ENCODE peak calls at places on chromosomes 5 and 9, in six cellular contexts. F, Y, K, A, R and C are unnamed samples.

GRCh38 chr9:105468875-105469274 is 21.0 kb downstream of the FSD1L start:
- DNase-seq in F (no peak), Y (no peak), K (no peak), A (no peak), R (no peak), C (no peak)

GRCh38 chr9:124602204-124602603 is 95.0 kb upstream of the NR5A1 start:
- DNase-seq in F (peak; percentile 92), Y (no peak), K (peak; percentile 45), A (no peak), R (no peak), C (no peak)

GRCh38 chr9:35000535-35001284 is 11.2 kb downstream of the DNAJB5 start:
- DNase-seq in F (peak; percentile 83), Y (no peak), K (no peak), A (no peak), R (no peak), C (no peak)

GRCh38 chr5:149254506-149254905 is 17.2 kb upstream of the AFAP1L1 start:
- DNase-seq in F (no peak), Y (no peak), K (peak; percentile 36), A (no peak), R (no peak), C (peak; percentile 30)

GRCh38 chr5:125894383-125894782 is 528.8 kb upstream of the GRAMD2B start:
- DNase-seq in F (peak; percentile 74), Y (no peak), K (peak; percentile 22), A (no peak), R (no peak), C (peak; percentile 63)

GRCh38 chr9:131259432-131259885 is 16.9 kb downstream of the FAM78A start:
- DNase-seq in F (no peak), Y (no peak), K (no peak), A (no peak), R (no peak), C (no peak)

GRCh38 chr9:123784513-123784912 is 145.4 kb downstream of the DENND1A start:
- DNase-seq in F (peak; percentile 21), Y (no peak), K (peak; percentile 92), A (no peak), R (no peak), C (peak; percentile 59)

GRCh38 chr5:91114658-91115057 is 268.5 kb downstream of the ARRDC3 start:
- DNase-seq in F (no peak), Y (no peak), K (no peak), A (no peak), R (no peak), C (no peak)

GRCh38 chr5:78003914-78004313 is 227.8 kb upstream of the TBCA start:
- DNase-seq in F (no peak), Y (no peak), K (no peak), A (no peak), R (no peak), C (no peak)

GRCh38 chr9:124371183-124371582 is 44.1 kb downstream of the PSMB7 start:
- DNase-seq in F (peak; percentile 38), Y (no peak), K (peak; percentile 75), A (no peak), R (no peak), C (peak; percentile 40)

DNA sequence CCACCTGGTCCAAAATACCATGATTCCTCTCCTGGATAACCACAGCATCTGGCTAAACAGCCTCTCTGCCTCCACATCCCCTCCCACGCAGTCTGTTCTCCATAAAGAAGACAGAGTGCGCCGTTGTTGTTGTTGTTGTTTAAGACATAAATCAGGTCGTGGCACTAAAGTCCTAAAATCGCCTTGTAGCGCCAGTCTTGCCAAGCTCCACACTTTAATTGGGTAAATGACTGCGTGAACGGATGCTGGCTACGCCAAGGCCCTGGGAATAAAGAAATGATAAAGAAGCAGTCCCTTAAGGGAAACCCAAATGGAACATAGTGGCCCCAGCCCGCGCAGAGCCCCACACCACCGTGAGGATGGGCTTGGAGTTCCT is 364 bp upstream of the SFXN1 start:
- DNase-seq in F (no peak), Y (no peak), K (no peak), A (no peak), R (no peak), C (no peak)
- TF ChIP-seq CTCF in F (no peak), Y (no peak), K (no peak), A (no peak), R (no peak), C (no peak)

DNA sequence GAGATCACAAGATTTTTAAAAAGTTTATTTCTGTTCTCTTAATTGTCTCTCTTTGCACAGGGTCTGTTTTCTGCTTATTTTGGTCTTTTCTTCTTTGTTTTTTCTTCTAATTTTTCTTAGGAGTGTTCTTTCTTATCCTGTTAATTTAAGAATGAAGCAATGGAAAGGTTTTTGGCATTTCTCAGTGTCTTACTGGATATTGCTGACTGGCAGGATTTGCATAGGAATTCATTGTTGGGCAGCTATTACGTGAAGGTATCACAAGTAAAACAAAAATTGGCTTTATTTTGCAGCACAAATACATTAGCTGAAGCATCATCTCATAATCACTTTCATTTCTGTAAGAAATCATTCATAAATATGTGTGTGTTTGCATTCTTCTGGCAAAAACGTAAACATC is 566.9 kb upstream of the CDH6 start:
- DNase-seq in F (no peak), Y (no peak), K (no peak), A (no peak), R (no peak), C (no peak)
- H3K4me3 ChIP-seq in F (no peak overlapping the region), Y (no peak overlapping the region), K (no peak overlapping the region), A (no peak overlapping the region), R (no peak overlapping the region), C (no peak overlapping the region)

GRCh38 chr9:110426052-110426709 is 88.5 kb upstream of the TXNDC8 start:
- DNase-seq in F (peak; percentile 36), Y (no peak), K (peak; percentile 65), A (no peak), R (no peak), C (peak; percentile 51)
- TF ChIP-seq CTCF in F (peak; percentile 35), Y (peak; percentile 26), K (peak; percentile 58), A (no peak), R (no peak), C (peak; percentile 51)

DNA sequence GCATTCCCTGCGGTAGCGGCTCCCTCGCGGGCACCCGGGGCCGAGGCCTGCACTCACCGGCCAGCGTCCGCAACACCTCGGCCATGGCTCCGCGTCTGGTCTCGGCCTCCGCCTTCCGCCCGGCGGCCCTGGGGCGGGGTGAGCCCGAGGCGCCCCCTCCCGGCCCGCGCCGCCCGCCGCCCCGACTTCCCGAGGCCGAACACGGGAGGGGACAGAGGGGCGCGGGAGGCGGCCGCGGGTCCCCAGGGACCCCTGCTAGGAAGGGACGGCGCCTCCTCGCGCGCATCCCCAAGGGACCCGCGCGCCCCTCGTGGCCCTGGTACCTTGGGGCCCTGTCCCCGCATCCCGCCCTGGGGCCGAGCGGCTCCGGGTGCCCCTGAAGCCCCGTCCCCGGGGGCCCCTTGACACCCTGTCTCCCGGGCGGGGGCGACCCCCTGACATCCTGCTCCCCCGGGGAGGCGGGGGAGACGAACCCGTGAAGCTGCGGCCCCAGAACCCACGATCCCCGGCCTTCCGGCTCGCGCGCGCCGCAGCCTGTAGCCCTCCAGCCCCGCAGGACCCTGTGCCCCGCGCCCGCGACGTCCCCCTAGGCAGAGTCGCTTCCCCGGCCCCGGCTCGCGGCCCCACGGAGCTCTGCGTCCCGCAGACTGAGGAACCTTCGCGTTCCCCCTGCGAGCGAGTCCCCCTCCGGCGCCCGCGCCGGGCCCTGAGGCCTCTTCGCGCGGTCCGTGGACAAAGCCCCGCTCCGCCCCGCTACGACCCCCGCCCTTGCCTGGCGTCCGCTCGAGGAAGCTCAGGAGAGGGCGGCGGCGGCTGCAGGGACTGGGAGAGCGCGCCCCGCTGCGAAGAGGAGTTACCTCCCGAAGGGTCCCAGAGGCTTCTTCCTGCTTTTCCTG is at the start of gene ABO:
- DNase-seq in F (no peak), Y (no peak), K (no peak), A (no peak), R (peak; percentile 44), C (no peak)
- H3K4me3 ChIP-seq in F (peak within 1 kb of the TSS; percentile 9), Y (peak within 1 kb of the TSS; percentile 32), K (no peak within 1 kb of the TSS), A (peak within 1 kb of the TSS; percentile 36), R (peak within 1 kb of the TSS; percentile 15), C (no peak within 1 kb of the TSS)

DNA sequence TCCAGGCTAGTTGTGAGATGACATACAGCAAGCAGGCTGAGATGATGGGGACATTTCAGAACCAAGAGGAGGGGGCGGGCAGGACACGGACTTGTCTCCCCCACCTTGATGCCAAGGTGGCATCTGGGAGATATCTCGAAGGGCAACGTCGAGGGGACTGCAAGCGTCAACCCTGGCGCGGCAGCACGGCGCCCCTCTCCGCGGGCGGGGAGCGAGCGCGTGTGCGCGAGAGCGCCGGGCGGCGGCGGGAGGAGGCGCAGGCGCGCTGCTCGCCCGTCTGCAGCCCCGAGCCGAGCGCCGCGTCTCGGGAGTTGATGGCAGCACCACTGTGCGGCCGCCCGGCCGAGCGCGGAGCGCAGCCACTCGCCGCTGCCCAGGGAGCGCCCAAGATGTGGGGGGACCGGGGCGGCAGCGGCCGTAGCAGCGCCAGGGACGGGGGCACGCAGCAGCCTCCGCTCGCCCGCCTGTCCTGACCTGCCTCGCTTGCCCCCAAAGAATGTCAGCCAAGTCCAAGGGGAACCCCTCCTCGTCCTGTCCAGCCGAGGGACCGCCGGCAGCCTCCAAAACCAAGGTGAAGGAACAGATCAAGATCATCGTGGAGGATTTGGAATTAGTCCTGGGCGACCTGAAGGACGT is at the start of gene PRR16:
- DNase-seq in F (peak; percentile 13), Y (no peak), K (peak; percentile 78), A (peak; percentile 13), R (peak; percentile 26), C (peak; percentile 70)
- TF ChIP-seq CTCF in F (peak; percentile 14), Y (no peak), K (peak; percentile 4), A (peak; percentile 36), R (no peak), C (no peak)

GRCh38 chr5:9540791-9541190 is 5.1 kb downstream of the SEMA5A start:
- DNase-seq in F (no peak), Y (no peak), K (no peak), A (no peak), R (no peak), C (peak; percentile 69)

GRCh38 chr5:9544056-9544455 is 1.8 kb downstream of the SEMA5A start:
- DNase-seq in F (no peak), Y (no peak), K (no peak), A (no peak), R (no peak), C (no peak)

GRCh38 chr5:9545301-9545958 is 445 bp downstream of the SEMA5A start:
- DNase-seq in F (no peak), Y (no peak), K (no peak), A (no peak), R (peak; percentile 35), C (no peak)

GRCh38 chr5:9544502-9545300 is 1.2 kb downstream of the SEMA5A start:
- DNase-seq in F (peak; percentile 67), Y (no peak), K (peak; percentile 85), A (no peak), R (peak; percentile 89), C (peak; percentile 88)

GRCh38 chr5:9543266-9543925 is 2.5 kb downstream of the SEMA5A start:
- DNase-seq in F (no peak), Y (no peak), K (peak; percentile 20), A (no peak), R (no peak), C (peak; percentile 25)
- H3K4me3 ChIP-seq in F (no peak overlapping the region), Y (no peak overlapping the region), K (peak overlapping the region; percentile 77), A (no peak overlapping the region), R (no peak overlapping the region), C (no peak overlapping the region)

GRCh38 chr5:175840050-175840841 is 31.1 kb upstream of the CPLX2 start:
- DNase-seq in F (peak; percentile 42), Y (no peak), K (peak; percentile 33), A (no peak), R (no peak), C (peak; percentile 9)
- TF ChIP-seq CTCF in F (peak; percentile 54), Y (no peak), K (peak; percentile 60), A (no peak), R (peak; percentile 40), C (peak; percentile 54)